ENCODE peak calls at places on chromosomes 3 and 15, in five cellular contexts. K is HEK293T, B is HS-27A, F is ELR, J is EH. R is an unnamed sample.

GRCh38 chr3:147396709-147397046 is 9.7 kb downstream of the ZIC4 start:
- DNase-seq in K (no peak), B (no peak), F (no peak), J (no peak), R (no peak)

GRCh38 chr15:92878593-92879053 is 21.5 kb upstream of the CHD2 start:
- DNase-seq in K (no peak), B (no peak), F (no peak), J (no peak), R (no peak)

GRCh38 chr3:119664850-119665379 is 4.5 kb upstream of the POPDC2 start:
- DNase-seq in K (no peak), B (no peak), F (peak; percentile 28), J (no peak), R (no peak)

GRCh38 chr3:62229908-62230307 is 143.4 kb downstream of the FEZF2 start:
- DNase-seq in K (peak; percentile 44), B (no peak), F (peak; percentile 37), J (peak; percentile 9), R (no peak)

GRCh38 chr3:186938716-186939115 is 8.4 kb downstream of the ST6GAL1 start:
- DNase-seq in K (no peak), B (no peak), F (no peak), J (peak; percentile 9), R (peak; percentile 96)

GRCh38 chr15:68205949-68206539 is 912 bp upstream of the CALML4 start:
- DNase-seq in K (no peak), B (no peak), F (no peak), J (no peak), R (no peak)

GRCh38 chr3:129975332-129976090 is 991 bp downstream of the TRH start:
- DNase-seq in K (no peak), B (no peak), F (no peak), J (no peak), R (no peak)

GRCh38 chr3:151327571-151328198 is 1.7 kb downstream of the P2RY13 start:
- DNase-seq in K (peak; percentile 20), B (no peak), F (peak; percentile 70), J (peak; percentile 32), R (no peak)

GRCh38 chr15:37054336-37054735 is 46.0 kb downstream of the MEIS2 start:
- DNase-seq in K (no peak), B (no peak), F (no peak), J (no peak), R (no peak)

GRCh38 chr3:125651246-125651645 is 55.9 kb upstream of the OSBPL11 start:
- DNase-seq in K (no peak), B (no peak), F (peak; percentile 35), J (peak; percentile 65), R (no peak)

GRCh38 chr3:113273011-113273410 is 61.7 kb downstream of the BOC start:
- DNase-seq in K (no peak), B (no peak), F (no peak), J (no peak), R (no peak)

GRCh38 chr3:172134352-172134751 is 95.0 kb downstream of the FNDC3B start:
- DNase-seq in K (no peak), B (no peak), F (no peak), J (no peak), R (no peak)

GRCh38 chr15:100919481-100920405 is 586 bp downstream of the LRRK1 start:
- DNase-seq in K (no peak), B (no peak), F (peak; percentile 60), J (peak; percentile 48), R (no peak)

GRCh38 chr3:58403513-58404109 is 30.0 kb downstream of the PDHB start:
- DNase-seq in K (no peak), B (no peak), F (no peak), J (no peak), R (no peak)

GRCh38 chr3:114454592-114455251 is 160.9 kb downstream of the TIGIT start:
- DNase-seq in K (peak; percentile 11), B (no peak), F (peak; percentile 42), J (peak; percentile 35), R (no peak)

GRCh38 chr15:34436126-34436955 is 1.3 kb downstream of the GOLGA8A start:
- DNase-seq in K (no peak), B (no peak), F (peak; percentile 21), J (peak; percentile 16), R (no peak)

GRCh38 chr15:75900577-75900976 is 3.1 kb upstream of the FBXO22 start:
- DNase-seq in K (no peak), B (no peak), F (no peak), J (no peak), R (no peak)

GRCh38 chr3:71701251-71701650 is 24.0 kb downstream of the EIF4E3 start:
- DNase-seq in K (no peak), B (no peak), F (no peak), J (no peak), R (peak; percentile 30)

GRCh38 chr15:64842986-64843561 is 1.4 kb downstream of the PLEKHO2 start:
- DNase-seq in K (no peak), B (no peak), F (peak; percentile 82), J (peak; percentile 72), R (no peak)

GRCh38 chr15:62301993-62302665 is 137.0 kb upstream of the C2CD4B start:
- DNase-seq in K (no peak), B (no peak), F (no peak), J (peak; percentile 70), R (no peak)

GRCh38 chr3:56025316-56025715 is 443.0 kb downstream of the ERC2 start:
- DNase-seq in K (no peak), B (no peak), F (no peak), J (no peak), R (no peak)

GRCh38 chr3:52784931-52785590 is 7.7 kb downstream of the ITIH1 start:
- DNase-seq in K (no peak), B (no peak), F (no peak), J (no peak), R (no peak)

GRCh38 chr3:15812183-15812582 is 14.4 kb upstream of the ANKRD28 start:
- DNase-seq in K (no peak), B (no peak), F (peak; percentile 63), J (peak; percentile 43), R (no peak)

GRCh38 chr15:42081463-42081830 is 12.9 kb downstream of the PLA2G4D start:
- DNase-seq in K (no peak), B (no peak), F (no peak), J (no peak), R (no peak)

GRCh38 chr3:111541911-111542483 is at the start of gene CD96:
- DNase-seq in K (no peak), B (no peak), F (peak; percentile 22), J (peak; percentile 23), R (no peak)

GRCh38 chr3:99332726-99333125 is 305.7 kb upstream of the COL8A1 start:
- DNase-seq in K (no peak), B (no peak), F (peak; percentile 14), J (peak; percentile 84), R (no peak)

GRCh38 chr3:108221403-108221802 is 821 bp downstream of the IFT57 start:
- DNase-seq in K (no peak), B (no peak), F (peak; percentile 4), J (no peak), R (no peak)

GRCh38 chr3:184467171-184467570 is 87.3 kb downstream of the CHRD start:
- DNase-seq in K (no peak), B (no peak), F (no peak), J (no peak), R (no peak)

GRCh38 chr3:52896613-52897012 is 735 bp downstream of the STIMATE start:
- DNase-seq in K (peak; percentile 21), B (no peak), F (peak; percentile 28), J (peak; percentile 11), R (no peak)

GRCh38 chr3:37262816-37263393 is 88.5 kb upstream of the LRRFIP2 start:
- DNase-seq in K (no peak), B (no peak), F (peak; percentile 72), J (peak; percentile 64), R (no peak)

GRCh38 chr15:73940061-73940981 is 14.1 kb downstream of the LOXL1 start:
- DNase-seq in K (no peak), B (no peak), F (peak; percentile 32), J (peak; percentile 65), R (no peak)

GRCh38 chr3:138314751-138315150 is 14.9 kb downstream of the NME9 start:
- DNase-seq in K (no peak), B (no peak), F (peak; percentile 21), J (peak; percentile 24), R (no peak)

GRCh38 chr3:14425574-14426304 is 23.3 kb downstream of the SLC6A6 start:
- DNase-seq in K (no peak), B (no peak), F (peak; percentile 54), J (peak; percentile 77), R (no peak)